ENCODE peak calls at places on chromosomes 16 and 17, in seven cellular contexts. B is NCI-H524; K is central memory CD8-positive, alpha-beta T cell; L is GM12891; I is stimulated activated CD8-positive, alpha-beta memory T cell treated with anti-CD3 and anti-CD28 coated beads, Interleukin-7, amount 100 ng/mL, for 1 hour; C is cardiac fibroblast; F is putamen. V is an unnamed sample.

GRCh38 chr16:24009060-24009459 is 173.3 kb downstream of the PRKCB start:
- DNase-seq in F (no peak), L (no peak), C (no peak), B (no peak), I (no peak), K (no peak), V (no peak)

GRCh38 chr16:75251280-75252048 is at the start of gene BCAR1:
- DNase-seq in I (no peak), F (peak), C (peak), B (peak), L (peak), K (no peak), V (peak)

GRCh38 chr16:73053379-73054130 is 5.6 kb upstream of the ZFHX3 start:
- DNase-seq in L (no peak), B (peak), I (no peak), C (peak), F (no peak), K (no peak), V (no peak)

GRCh38 chr16:49112754-49113153 is 168.9 kb downstream of the CBLN1 start:
- DNase-seq in I (no peak), F (no peak), B (peak), C (no peak), L (no peak), K (no peak), V (no peak)

GRCh38 chr16:87895641-87896141 is 26.4 kb upstream of the SLC7A5 start:
- DNase-seq in C (peak), I (peak), K (peak), L (peak), F (no peak), B (no peak), V (no peak)

GRCh38 chr17:76005263-76006149 is 4.9 kb downstream of the CDK3 start:
- DNase-seq in B (peak), I (peak), L (peak), K (peak), F (peak), C (peak), V (no peak)

GRCh38 chr17:35521150-35521549 is 16.3 kb downstream of the SLFN12L start:
- DNase-seq in F (no peak), K (no peak), C (no peak), B (no peak), L (no peak), I (no peak), V (no peak)

GRCh38 chr17:38654411-38655398 is 20.1 kb downstream of the EPOP start:
- DNase-seq in K (no peak), F (no peak), B (no peak), I (no peak), C (no peak), L (no peak), V (no peak)

GRCh38 chr16:53980675-53981074 is 276.7 kb downstream of the FTO start:
- DNase-seq in B (no peak), K (no peak), F (no peak), C (no peak), L (no peak), I (no peak), V (no peak)

GRCh38 chr16:54140788-54141136 is 145.8 kb downstream of the IRX3 start:
- DNase-seq in B (no peak), K (no peak), I (no peak), C (no peak), L (no peak), F (no peak), V (no peak)

GRCh38 chr17:45785373-45786193 is 1.5 kb downstream of the CRHR1 start:
- DNase-seq in F (no peak), L (no peak), C (no peak), B (peak), I (no peak), K (no peak), V (no peak)

GRCh38 chr17:60080545-60080944 is 1.8 kb upstream of the HEATR6 start:
- DNase-seq in K (no peak), I (no peak), B (no peak), L (no peak), C (no peak), F (no peak), V (no peak)

V was measured in AG04450.